ENCODE peak calls at places on chromosomes 5 and 9, in nine cellular contexts. N, U, S, L, B, T, I, X and V are unnamed samples.

GRCh38 chr9:15277400-15278137 is 29.4 kb downstream of the TTC39B start:
- DNase-seq in N (no peak), U (peak; percentile 23), S (peak; percentile 25), L (no peak), B (peak; percentile 20), T (peak; percentile 48), I (no peak), X (peak; percentile 11), V (no peak)

GRCh38 chr9:17462869-17463464 is 115.9 kb upstream of the SH3GL2 start:
- DNase-seq in N (no peak), U (peak; percentile 68), S (peak; percentile 78), L (peak; percentile 80), B (peak; percentile 55), T (peak; percentile 68), I (peak; percentile 27), X (peak; percentile 16), V (peak; percentile 13)

GRCh38 chr5:177429248-177430045 is 3.0 kb downstream of the GRK6 start:
- DNase-seq in N (no peak), U (no peak), S (no peak), L (no peak), B (peak; percentile 82), T (no peak), I (peak; percentile 96), X (no peak), V (peak; percentile 56)

GRCh38 chr5:134255418-134256150 is 29.7 kb upstream of the PPP2CA start:
- DNase-seq in N (no peak), U (no peak), S (peak; percentile 88), L (no peak), B (no peak), T (peak; percentile 61), I (no peak), X (peak; percentile 73), V (no peak)

GRCh38 chr9:123640792-123641222 is 284.8 kb downstream of the CRB2 start:
- DNase-seq in N (no peak), U (no peak), S (no peak), L (no peak), B (no peak), T (no peak), I (no peak), X (no peak), V (no peak)

GRCh38 chr9:26604076-26604662 is 288.4 kb downstream of the CAAP1 start:
- DNase-seq in N (no peak), U (peak; percentile 20), S (no peak), L (no peak), B (no peak), T (no peak), I (no peak), X (no peak), V (peak; percentile 22)

GRCh38 chr5:147973086-147973485 is 66.7 kb upstream of the C5orf46 start:
- DNase-seq in N (no peak), U (no peak), S (no peak), L (no peak), B (no peak), T (no peak), I (no peak), X (no peak), V (no peak)

GRCh38 chr5:79229357-79230174 is 6.4 kb upstream of the JMY start:
- DNase-seq in N (no peak), U (no peak), S (peak; percentile 81), L (no peak), B (no peak), T (no peak), I (no peak), X (peak; percentile 26), V (peak; percentile 81)

GRCh38 chr5:14664270-14665109 is at the start of gene OTULIN:
- DNase-seq in N (peak; percentile 88), U (peak; percentile 95), S (peak; percentile 85), L (peak; percentile 97), B (peak; percentile 94), T (peak; percentile 93), I (peak; percentile 82), X (peak; percentile 67), V (peak; percentile 95)

GRCh38 chr5:7742241-7742656 is 108.7 kb downstream of the CFAP90 start:
- DNase-seq in N (no peak), U (no peak), S (no peak), L (peak; percentile 64), B (no peak), T (no peak), I (no peak), X (peak; percentile 55), V (no peak)

GRCh38 chr9:72986522-72987116 is 33.8 kb upstream of the ALDH1A1 start:
- DNase-seq in N (no peak), U (no peak), S (no peak), L (no peak), B (no peak), T (no peak), I (no peak), X (no peak), V (no peak)

GRCh38 chr5:147578228-147579024 is 68.6 kb upstream of the DPYSL3 start:
- DNase-seq in N (no peak), U (peak; percentile 68), S (peak; percentile 72), L (peak; percentile 74), B (peak; percentile 19), T (peak; percentile 60), I (no peak), X (peak; percentile 60), V (peak; percentile 41)

GRCh38 chr5:16975950-16976624 is 40.0 kb upstream of the MYO10 start:
- DNase-seq in N (no peak), U (no peak), S (no peak), L (no peak), B (no peak), T (no peak), I (no peak), X (peak; percentile 76), V (no peak)

GRCh38 chr5:59496524-59497134 is 396.9 kb downstream of the PDE4D start:
- DNase-seq in N (peak; percentile 64), U (peak; percentile 9), S (peak; percentile 5), L (no peak), B (peak; percentile 41), T (peak; percentile 11), I (peak; percentile 15), X (no peak), V (peak; percentile 45)

GRCh38 chr5:67960939-67961338 is 254.6 kb upstream of the PIK3R1 start:
- DNase-seq in N (no peak), U (no peak), S (no peak), L (no peak), B (no peak), T (no peak), I (no peak), X (no peak), V (no peak)

GRCh38 chr9:13705913-13706312 is 426.4 kb upstream of the MPDZ start:
- DNase-seq in N (no peak), U (peak; percentile 15), S (peak; percentile 25), L (peak; percentile 19), B (no peak), T (peak; percentile 81), I (no peak), X (peak; percentile 63), V (no peak)

GRCh38 chr5:178205010-178205748 is 846 bp downstream of the HNRNPAB start:
- DNase-seq in N (peak; percentile 68), U (peak; percentile 84), S (peak; percentile 62), L (peak; percentile 92), B (peak; percentile 88), T (peak; percentile 53), I (peak; percentile 85), X (peak; percentile 39), V (peak; percentile 72)

GRCh38 chr5:62312674-62313073 is 6.7 kb downstream of the KIF2A start:
- DNase-seq in N (no peak), U (no peak), S (no peak), L (no peak), B (no peak), T (no peak), I (no peak), X (no peak), V (no peak)

GRCh38 chr9:89638897-89639296 is 34.1 kb downstream of the GADD45G start:
- DNase-seq in N (no peak), U (no peak), S (no peak), L (no peak), B (no peak), T (no peak), I (no peak), X (no peak), V (no peak)
- H4K20me1 ChIP-seq in N (no peaks in the 10 kb centered on the region), U (no peaks in the 10 kb centered on the region), S (no peaks in the 10 kb centered on the region), L (no peaks in the 10 kb centered on the region), B (no peaks in the 10 kb centered on the region), T (no peaks in the 10 kb centered on the region), I (no peaks in the 10 kb centered on the region), X (no peaks in the 10 kb centered on the region), V (no peaks in the 10 kb centered on the region)

DNA sequence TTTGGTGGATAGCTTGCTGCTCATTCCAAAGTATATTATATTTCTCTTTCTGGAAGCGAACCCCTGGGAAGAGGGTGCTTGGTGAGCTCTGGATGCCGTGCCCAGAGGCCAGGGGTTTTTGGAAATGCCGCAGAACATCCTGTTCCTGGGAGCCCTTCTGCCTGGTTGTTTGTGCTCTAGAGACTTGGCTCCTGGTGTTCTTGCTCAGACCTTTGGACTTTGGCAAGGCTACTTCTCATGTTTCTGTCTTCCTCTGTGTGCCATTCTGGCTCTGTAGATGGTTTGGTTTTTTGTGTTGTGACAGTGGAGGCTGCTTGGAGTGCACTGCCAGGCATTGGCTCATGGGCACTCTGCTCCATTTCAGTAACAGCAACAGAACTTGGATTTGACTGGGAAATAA is 94.4 kb downstream of the PCSK1 start:
- DNase-seq in N (no peak), U (no peak), S (no peak), L (peak; percentile 13), B (no peak), T (no peak), I (no peak), X (no peak), V (no peak)
- H3K4me2 ChIP-seq in N (no peak overlapping the region), U (no peak overlapping the region), S (no peak overlapping the region), L (peak overlapping the region; percentile 23), B (no peak overlapping the region), T (no peak overlapping the region), I (no peak overlapping the region), X (no peak overlapping the region), V (peak overlapping the region; percentile 70)

GRCh38 chr5:57166250-57166649 is 7.6 kb upstream of the GPBP1 start:
- DNase-seq in N (no peak), U (no peak), S (no peak), L (no peak), B (no peak), T (no peak), I (no peak), X (no peak), V (no peak)
- H2AFZ ChIP-seq in N (no peak overlapping the region), U (no peak overlapping the region), S (no peak overlapping the region), L (no peak overlapping the region), B (peak overlapping the region; percentile 51), T (no peak overlapping the region), I (peak overlapping the region; percentile 4), X (no peak overlapping the region), V (no peak overlapping the region)

GRCh38 chr5:39638803-39639202 is 214.0 kb upstream of the DAB2 start:
- DNase-seq in N (no peak), U (no peak), S (no peak), L (no peak), B (no peak), T (peak; percentile 47), I (no peak), X (no peak), V (no peak)
- H4K20me1 ChIP-seq in N (no peaks in the 10 kb centered on the region), U (no peaks in the 10 kb centered on the region), S (no peaks in the 10 kb centered on the region), L (no peaks in the 10 kb centered on the region), B (no peaks in the 10 kb centered on the region), T (no peaks in the 10 kb centered on the region), I (no peaks in the 10 kb centered on the region), X (no peaks in the 10 kb centered on the region), V (no peaks in the 10 kb centered on the region)